ENCODE peak calls at places on chromosomes 4 and X, in seven cellular contexts. U, E, S, R, Q, Y and J are unnamed samples.

GRCh38 chr4:38411092-38411491 is 252.9 kb upstream of the KLF3 start:
- DNase-seq in Y (no peak), Q (no peak), E (no peak), S (no peak), U (no peak), R (no peak), J (no peak)

GRCh38 chrX:65690057-65690855 is 22.8 kb downstream of the MSN start:
- DNase-seq in Q (no peak), U (peak; percentile 82), R (no peak), S (no peak), E (peak; percentile 62), Y (peak; percentile 76), J (peak; percentile 60)

GRCh38 chr4:185139736-185140135 is 3.3 kb upstream of the SLC25A4 start:
- DNase-seq in Q (no peak), S (no peak), Y (no peak), R (no peak), U (no peak), E (no peak), J (no peak)

GRCh38 chr4:152972821-152973613 is 36.9 kb downstream of the FHDC1 start:
- DNase-seq in Q (no peak), E (peak; percentile 90), Y (peak; percentile 96), R (no peak), S (no peak), U (peak; percentile 86), J (peak; percentile 36)

GRCh38 chr4:46956451-46956850 is 36.9 kb downstream of the GABRA4 start:
- DNase-seq in R (no peak), Q (no peak), Y (no peak), S (no peak), U (peak; percentile 4), E (no peak), J (no peak)

GRCh38 chr4:176034498-176034897 is 31.1 kb upstream of the WDR17 start:
- DNase-seq in R (peak; percentile 27), S (peak; percentile 66), Y (peak; percentile 46), Q (no peak), U (peak; percentile 52), E (peak; percentile 21), J (peak; percentile 17)

GRCh38 chr4:52726821-52727580 is 24.2 kb downstream of the ERVMER34-1 start:
- DNase-seq in Y (no peak), S (no peak), R (no peak), E (no peak), Q (no peak), U (no peak), J (no peak)

GRCh38 chrX:131041652-131042051 is 16.5 kb upstream of the ARHGAP36 start:
- DNase-seq in Q (no peak), E (no peak), U (no peak), R (no peak), Y (no peak), S (no peak), J (no peak)

GRCh38 chr4:122450847-122451246 is 5.7 kb downstream of the IL2 start:
- DNase-seq in R (peak; percentile 73), U (peak; percentile 40), S (no peak), Q (no peak), Y (peak; percentile 25), E (peak; percentile 8), J (peak; percentile 36)

GRCh38 chrX:41960142-41960541 is 36.8 kb upstream of the CASK start:
- DNase-seq in R (no peak), Y (no peak), S (no peak), E (no peak), Q (no peak), U (no peak), J (no peak)

GRCh38 chrX:8748855-8749254 is 16.9 kb upstream of the ANOS1 start:
- DNase-seq in Q (no peak), R (no peak), E (peak; percentile 32), Y (peak; percentile 50), S (peak; percentile 10), U (peak; percentile 59), J (no peak)

GRCh38 chr4:5812506-5813229 is 80.2 kb downstream of the CRMP1 start:
- DNase-seq in S (peak; percentile 55), Y (peak; percentile 72), R (peak; percentile 62), Q (peak; percentile 21), U (peak; percentile 80), E (peak; percentile 90), J (peak; percentile 19)

GRCh38 chr4:16225681-16225995 is 633 bp downstream of the TAPT1 start:
- DNase-seq in Q (no peak), E (no peak), R (no peak), S (no peak), Y (peak; percentile 2), U (no peak), J (no peak)

GRCh38 chrX:2374086-2374485 is 126.7 kb downstream of the DHRSX start:
- DNase-seq in E (no peak), Q (no peak), Y (peak; percentile 16), S (no peak), R (no peak), U (no peak), J (no peak)

GRCh38 chrX:28794751-28795150 is 207.5 kb downstream of the IL1RAPL1 start:
- DNase-seq in Y (no peak), Q (no peak), R (no peak), E (no peak), U (no peak), S (no peak), J (no peak)

GRCh38 chr4:185088899-185089298 is 54.2 kb upstream of the SLC25A4 start:
- DNase-seq in Y (no peak), U (no peak), Q (no peak), S (no peak), R (no peak), E (no peak), J (no peak)

GRCh38 chr4:75007891-75008290 is 75.0 kb downstream of the PARM1 start:
- DNase-seq in U (no peak), E (no peak), Q (no peak), R (no peak), Y (no peak), S (no peak), J (no peak)

GRCh38 chrX:41100819-41101218 is 15.6 kb downstream of the USP9X start:
- DNase-seq in R (no peak), E (no peak), Y (no peak), S (no peak), Q (no peak), U (no peak), J (no peak)

GRCh38 chr4:3807311-3807710 is 41.1 kb downstream of the ADRA2C start:
- DNase-seq in Q (no peak), E (no peak), R (no peak), U (no peak), S (no peak), Y (no peak), J (no peak)

GRCh38 chr4:124427095-124427767 is 285.3 kb downstream of the ANKRD50 start:
- DNase-seq in Q (no peak), S (no peak), E (no peak), R (no peak), U (no peak), Y (no peak), J (no peak)

GRCh38 chr4:95091272-95091671 is 333.5 kb downstream of the BMPR1B start:
- DNase-seq in Q (no peak), R (no peak), S (no peak), U (no peak), E (no peak), Y (peak; percentile 72), J (no peak)

GRCh38 chrX:46294234-46294633 is 251.0 kb downstream of the ZNF674 start:
- DNase-seq in E (peak; percentile 33), Q (no peak), S (no peak), Y (peak; percentile 36), R (no peak), U (peak; percentile 1), J (no peak)

GRCh38 chrX:55135171-55135570 is 46.4 kb downstream of the PAGE2 start:
- DNase-seq in Q (no peak), E (peak; percentile 12), U (peak; percentile 42), S (peak; percentile 25), R (peak; percentile 2), Y (peak; percentile 32), J (peak; percentile 50)

GRCh38 chrX:110125435-110125834 is 122.5 kb downstream of the TMEM164 start:
- DNase-seq in E (no peak), S (no peak), Y (no peak), Q (peak; percentile 35), U (peak; percentile 9), R (no peak), J (no peak)

GRCh38 chr4:180695851-180696250 is 1547.4 kb upstream of the TENM3 start:
- DNase-seq in S (no peak), Y (peak; percentile 91), R (no peak), U (peak; percentile 85), E (peak; percentile 81), Q (no peak), J (no peak)

GRCh38 chrX:39577976-39578962 is 519.5 kb downstream of the BCOR start:
- DNase-seq in E (no peak), U (no peak), R (no peak), Y (no peak), S (no peak), Q (no peak), J (no peak)

GRCh38 chrX:104253567-104254441 is 929 bp downstream of the ESX1 start:
- DNase-seq in S (no peak), R (no peak), E (no peak), U (no peak), Y (no peak), Q (no peak), J (peak; percentile 17)